ENCODE peak calls at places on chromosomes 1 and 21, in seven cellular contexts. One of them, this sample, is unnamed.

GRCh38 chr1:89149976-89150375 is 24.1 kb upstream of the GBP2 start:
- DNase-seq in GM23248: no peak
- DNase-seq in mammary epithelial cell: no peak
- DNase-seq in IMR-90: no peak
- DNase-seq in dorsolateral prefrontal cortex: no peak
- DNase-seq in ascending aorta: no peak
- DNase-seq in brain microvascular endothelial cell: no peak
- DNase-seq in this sample: no peak

GRCh38 chr1:20086800-20087199 is 16.8 kb downstream of the PLA2G5 start:
- DNase-seq in GM23248: no peak
- DNase-seq in IMR-90: no peak
- DNase-seq in brain microvascular endothelial cell: no peak
- DNase-seq in ascending aorta: no peak
- DNase-seq in dorsolateral prefrontal cortex: no peak
- DNase-seq in mammary epithelial cell: no peak
- DNase-seq in this sample: no peak

GRCh38 chr1:11109361-11109760 is 9.7 kb upstream of the EXOSC10 start:
- DNase-seq in mammary epithelial cell: no peak
- DNase-seq in ascending aorta: no peak
- DNase-seq in IMR-90: no peak
- DNase-seq in dorsolateral prefrontal cortex: no peak
- DNase-seq in GM23248: no peak
- DNase-seq in brain microvascular endothelial cell: no peak
- DNase-seq in this sample: no peak

GRCh38 chr1:116352349-116352813 is 20.7 kb upstream of the ATP1A1 start:
- DNase-seq in mammary epithelial cell: peak; percentile 32
- DNase-seq in dorsolateral prefrontal cortex: no peak
- DNase-seq in brain microvascular endothelial cell: no peak
- DNase-seq in ascending aorta: no peak
- DNase-seq in IMR-90: no peak
- DNase-seq in GM23248: no peak
- DNase-seq in this sample: no peak

GRCh38 chr1:95146637-95147036 is 29.5 kb downstream of the TLCD4 start:
- DNase-seq in IMR-90: no peak
- DNase-seq in ascending aorta: no peak
- DNase-seq in GM23248: no peak
- DNase-seq in mammary epithelial cell: no peak
- DNase-seq in dorsolateral prefrontal cortex: no peak
- DNase-seq in brain microvascular endothelial cell: no peak
- DNase-seq in this sample: no peak

GRCh38 chr1:161192476-161193465 is 6.1 kb downstream of the ADAMTS4 start:
- DNase-seq in GM23248: peak; percentile 88
- DNase-seq in brain microvascular endothelial cell: peak; percentile 63
- DNase-seq in IMR-90: peak; percentile 65
- DNase-seq in dorsolateral prefrontal cortex: peak; percentile 75
- DNase-seq in ascending aorta: no peak
- DNase-seq in mammary epithelial cell: peak; percentile 48
- DNase-seq in this sample: peak; percentile 50

GRCh38 chr1:5745776-5746610 is 246.2 kb downstream of the NPHP4 start:
- DNase-seq in brain microvascular endothelial cell: peak; percentile 42
- DNase-seq in IMR-90: peak; percentile 13
- DNase-seq in ascending aorta: no peak
- DNase-seq in GM23248: peak; percentile 73
- DNase-seq in mammary epithelial cell: peak; percentile 47
- DNase-seq in dorsolateral prefrontal cortex: peak; percentile 85
- DNase-seq in this sample: peak; percentile 59

GRCh38 chr1:245261786-245262185 is 107.0 kb downstream of the KIF26B start:
- DNase-seq in ascending aorta: no peak
- DNase-seq in mammary epithelial cell: no peak
- DNase-seq in IMR-90: no peak
- DNase-seq in dorsolateral prefrontal cortex: no peak
- DNase-seq in GM23248: no peak
- DNase-seq in brain microvascular endothelial cell: no peak
- DNase-seq in this sample: no peak

GRCh38 chr1:110672001-110672752 is 2.6 kb downstream of the KCNA3 start:
- DNase-seq in brain microvascular endothelial cell: no peak
- DNase-seq in mammary epithelial cell: no peak
- DNase-seq in IMR-90: peak; percentile 39
- DNase-seq in ascending aorta: no peak
- DNase-seq in GM23248: peak; percentile 39
- DNase-seq in dorsolateral prefrontal cortex: no peak
- DNase-seq in this sample: no peak

GRCh38 chr1:29264773-29265389 is 28.6 kb downstream of the PTPRU start:
- DNase-seq in ascending aorta: no peak
- DNase-seq in dorsolateral prefrontal cortex: no peak
- DNase-seq in IMR-90: peak; percentile 84
- DNase-seq in mammary epithelial cell: peak; percentile 70
- DNase-seq in brain microvascular endothelial cell: peak; percentile 74
- DNase-seq in GM23248: peak; percentile 85
- DNase-seq in this sample: no peak

GRCh38 chr1:14662116-14662515 is 63.6 kb downstream of the KAZN start:
- DNase-seq in ascending aorta: no peak
- DNase-seq in GM23248: no peak
- DNase-seq in mammary epithelial cell: no peak
- DNase-seq in IMR-90: no peak
- DNase-seq in dorsolateral prefrontal cortex: no peak
- DNase-seq in brain microvascular endothelial cell: no peak
- DNase-seq in this sample: no peak

GRCh38 chr1:14516974-14517812 is 81.3 kb upstream of the KAZN start:
- DNase-seq in dorsolateral prefrontal cortex: no peak
- DNase-seq in mammary epithelial cell: peak; percentile 78
- DNase-seq in ascending aorta: no peak
- DNase-seq in GM23248: peak; percentile 97
- DNase-seq in IMR-90: peak; percentile 92
- DNase-seq in brain microvascular endothelial cell: no peak
- DNase-seq in this sample: peak; percentile 87

GRCh38 chr1:182641561-182641960 is 37.4 kb upstream of the RGS16 start:
- DNase-seq in mammary epithelial cell: no peak
- DNase-seq in IMR-90: no peak
- DNase-seq in dorsolateral prefrontal cortex: no peak
- DNase-seq in ascending aorta: no peak
- DNase-seq in GM23248: no peak
- DNase-seq in brain microvascular endothelial cell: no peak
- DNase-seq in this sample: no peak

GRCh38 chr1:12406218-12407021 is 176.6 kb downstream of the VPS13D start:
- DNase-seq in mammary epithelial cell: no peak
- DNase-seq in ascending aorta: no peak
- DNase-seq in GM23248: peak; percentile 45
- DNase-seq in dorsolateral prefrontal cortex: no peak
- DNase-seq in brain microvascular endothelial cell: peak; percentile 52
- DNase-seq in IMR-90: peak; percentile 28
- DNase-seq in this sample: no peak

GRCh38 chr21:24583473-24583872 is 1023.8 kb downstream of the MRPL39 start:
- DNase-seq in IMR-90: no peak
- DNase-seq in GM23248: no peak
- DNase-seq in ascending aorta: no peak
- DNase-seq in dorsolateral prefrontal cortex: no peak
- DNase-seq in mammary epithelial cell: no peak
- DNase-seq in brain microvascular endothelial cell: no peak
- DNase-seq in this sample: no peak

GRCh38 chr1:150389650-150390049 is 25.7 kb downstream of the RPRD2 start:
- DNase-seq in GM23248: peak; percentile 13
- DNase-seq in brain microvascular endothelial cell: no peak
- DNase-seq in IMR-90: peak; percentile 7
- DNase-seq in dorsolateral prefrontal cortex: no peak
- DNase-seq in mammary epithelial cell: no peak
- DNase-seq in ascending aorta: no peak
- DNase-seq in this sample: no peak

GRCh38 chr1:24857528-24858133 is 72.4 kb downstream of the RUNX3 start:
- DNase-seq in mammary epithelial cell: no peak
- DNase-seq in GM23248: peak; percentile 55
- DNase-seq in dorsolateral prefrontal cortex: no peak
- DNase-seq in IMR-90: no peak
- DNase-seq in brain microvascular endothelial cell: no peak
- DNase-seq in ascending aorta: no peak
- DNase-seq in this sample: no peak

GRCh38 chr21:25895565-25896205 is 160.9 kb downstream of the GABPA start:
- DNase-seq in dorsolateral prefrontal cortex: no peak
- DNase-seq in ascending aorta: no peak
- DNase-seq in IMR-90: peak; percentile 45
- DNase-seq in mammary epithelial cell: peak; percentile 21
- DNase-seq in GM23248: peak; percentile 79
- DNase-seq in brain microvascular endothelial cell: no peak
- DNase-seq in this sample: no peak

GRCh38 chr1:233364695-233365539 is 37.4 kb downstream of the MAP3K21 start:
- DNase-seq in dorsolateral prefrontal cortex: no peak
- DNase-seq in mammary epithelial cell: no peak
- DNase-seq in GM23248: peak; percentile 47
- DNase-seq in brain microvascular endothelial cell: no peak
- DNase-seq in IMR-90: peak; percentile 23
- DNase-seq in ascending aorta: no peak
- DNase-seq in this sample: no peak

GRCh38 chr1:185244015-185244747 is 72.9 kb downstream of the IVNS1ABP start:
- DNase-seq in dorsolateral prefrontal cortex: no peak
- DNase-seq in IMR-90: peak; percentile 94
- DNase-seq in mammary epithelial cell: peak; percentile 85
- DNase-seq in ascending aorta: no peak
- DNase-seq in GM23248: peak; percentile 85
- DNase-seq in brain microvascular endothelial cell: peak; percentile 93
- DNase-seq in this sample: peak; percentile 86

GRCh38 chr1:234213576-234214128 is 159.6 kb upstream of the COA6 start:
- DNase-seq in ascending aorta: no peak
- DNase-seq in mammary epithelial cell: no peak
- DNase-seq in brain microvascular endothelial cell: no peak
- DNase-seq in dorsolateral prefrontal cortex: no peak
- DNase-seq in GM23248: peak; percentile 28
- DNase-seq in IMR-90: no peak
- DNase-seq in this sample: no peak

GRCh38 chr21:36813071-36813470 is 114.2 kb downstream of the SIM2 start:
- DNase-seq in GM23248: peak; percentile 45
- DNase-seq in IMR-90: no peak
- DNase-seq in brain microvascular endothelial cell: no peak
- DNase-seq in dorsolateral prefrontal cortex: no peak
- DNase-seq in ascending aorta: no peak
- DNase-seq in mammary epithelial cell: no peak
- DNase-seq in this sample: no peak

GRCh38 chr21:31444061-31444460 is 100.0 kb upstream of the TIAM1 start:
- DNase-seq in mammary epithelial cell: no peak
- DNase-seq in dorsolateral prefrontal cortex: no peak
- DNase-seq in brain microvascular endothelial cell: no peak
- DNase-seq in IMR-90: peak; percentile 4
- DNase-seq in GM23248: peak; percentile 83
- DNase-seq in ascending aorta: no peak
- DNase-seq in this sample: no peak

GRCh38 chr1:115643219-115643618 is 1.4 kb downstream of the VANGL1 start:
- DNase-seq in IMR-90: no peak
- DNase-seq in GM23248: no peak
- DNase-seq in ascending aorta: no peak
- DNase-seq in brain microvascular endothelial cell: no peak
- DNase-seq in mammary epithelial cell: no peak
- DNase-seq in dorsolateral prefrontal cortex: no peak
- DNase-seq in this sample: no peak

DNA sequence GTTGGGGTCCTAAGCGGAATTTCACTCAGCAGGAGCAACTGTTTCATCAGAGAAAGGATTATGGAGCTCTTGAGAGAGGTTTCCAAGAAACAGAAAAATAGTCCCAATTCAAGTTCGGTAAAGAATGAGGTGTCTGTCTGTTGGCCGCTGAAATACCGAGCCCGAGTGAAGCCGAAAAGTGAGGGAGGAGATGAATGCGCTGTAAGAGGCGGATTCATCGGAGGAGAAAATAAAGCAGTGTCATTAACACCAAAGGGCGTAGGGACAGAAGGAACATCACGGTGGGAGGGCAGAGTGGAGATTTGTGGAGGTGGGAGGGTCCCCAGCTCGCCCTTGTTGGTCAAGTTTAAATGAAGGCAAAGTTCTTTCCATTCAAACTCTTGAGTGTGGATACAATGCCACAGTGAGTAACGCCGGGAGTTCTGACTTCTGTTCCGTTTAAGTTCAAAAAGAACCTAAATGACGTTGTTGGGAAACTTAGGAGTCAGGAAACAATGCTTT is 15.7 kb upstream of the SLC45A1 start:
- DNase-seq in IMR-90: no peak
- DNase-seq in brain microvascular endothelial cell: no peak
- DNase-seq in dorsolateral prefrontal cortex: no peak
- DNase-seq in ascending aorta: no peak
- DNase-seq in GM23248: no peak
- DNase-seq in mammary epithelial cell: no peak
- DNase-seq in this sample: no peak
- H3K4me3 ChIP-seq in IMR-90: no peak overlapping the region
- H3K4me3 ChIP-seq in brain microvascular endothelial cell: peak overlapping the region; percentile 29
- H3K4me3 ChIP-seq in dorsolateral prefrontal cortex: peak overlapping the region; percentile 1
- H3K4me3 ChIP-seq in ascending aorta: no peak overlapping the region
- H3K4me3 ChIP-seq in GM23248: no peak overlapping the region
- H3K4me3 ChIP-seq in mammary epithelial cell: no peak overlapping the region
- H3K4me3 ChIP-seq in this sample: no peak overlapping the region

GRCh38 chr1:2939041-2939552 is 82.2 kb upstream of the ACTRT2 start:
- DNase-seq in mammary epithelial cell: no peak
- DNase-seq in dorsolateral prefrontal cortex: no peak
- DNase-seq in GM23248: no peak
- DNase-seq in ascending aorta: no peak
- DNase-seq in IMR-90: no peak
- DNase-seq in brain microvascular endothelial cell: no peak
- DNase-seq in this sample: no peak

GRCh38 chr1:2940178-2940577 is 81.1 kb upstream of the ACTRT2 start:
- DNase-seq in mammary epithelial cell: no peak
- DNase-seq in ascending aorta: no peak
- DNase-seq in GM23248: no peak
- DNase-seq in IMR-90: no peak
- DNase-seq in dorsolateral prefrontal cortex: no peak
- DNase-seq in brain microvascular endothelial cell: no peak
- DNase-seq in this sample: no peak

GRCh38 chr1:2941907-2942306 is 79.4 kb upstream of the ACTRT2 start:
- DNase-seq in ascending aorta: no peak
- DNase-seq in IMR-90: no peak
- DNase-seq in GM23248: no peak
- DNase-seq in mammary epithelial cell: no peak
- DNase-seq in dorsolateral prefrontal cortex: peak; percentile 22
- DNase-seq in brain microvascular endothelial cell: no peak
- DNase-seq in this sample: no peak

GRCh38 chr1:2942410-2942809 is 78.9 kb upstream of the ACTRT2 start:
- DNase-seq in GM23248: no peak
- DNase-seq in dorsolateral prefrontal cortex: peak; percentile 24
- DNase-seq in brain microvascular endothelial cell: no peak
- DNase-seq in ascending aorta: no peak
- DNase-seq in IMR-90: no peak
- DNase-seq in mammary epithelial cell: no peak
- DNase-seq in this sample: no peak

GRCh38 chr1:2941040-2941439 is 80.2 kb upstream of the ACTRT2 start:
- DNase-seq in GM23248: no peak
- DNase-seq in IMR-90: no peak
- DNase-seq in dorsolateral prefrontal cortex: no peak
- DNase-seq in ascending aorta: no peak
- DNase-seq in brain microvascular endothelial cell: no peak
- DNase-seq in mammary epithelial cell: no peak
- DNase-seq in this sample: no peak
- H3K27me3 ChIP-seq in GM23248: no peaks in the 10 kb centered on the region
- H3K27me3 ChIP-seq in IMR-90: no peaks in the 10 kb centered on the region
- H3K27me3 ChIP-seq in dorsolateral prefrontal cortex: no peaks in the 10 kb centered on the region
- H3K27me3 ChIP-seq in ascending aorta: no peaks in the 10 kb centered on the region
- H3K27me3 ChIP-seq in brain microvascular endothelial cell: no peaks in the 10 kb centered on the region
- H3K27me3 ChIP-seq in mammary epithelial cell: no peaks in the 10 kb centered on the region
- H3K27me3 ChIP-seq in this sample: no peaks in the 10 kb centered on the region

GRCh38 chr21:45456014-45456835 is 51.3 kb downstream of the COL18A1 start:
- DNase-seq in GM23248: no peak
- DNase-seq in dorsolateral prefrontal cortex: no peak
- DNase-seq in IMR-90: no peak
- DNase-seq in mammary epithelial cell: no peak
- DNase-seq in ascending aorta: no peak
- DNase-seq in brain microvascular endothelial cell: no peak
- DNase-seq in this sample: no peak
- H3K4me3 ChIP-seq in GM23248: no peak overlapping the region
- H3K4me3 ChIP-seq in dorsolateral prefrontal cortex: peak overlapping the region; percentile 51
- H3K4me3 ChIP-seq in IMR-90: no peak overlapping the region
- H3K4me3 ChIP-seq in mammary epithelial cell: no peak overlapping the region
- H3K4me3 ChIP-seq in ascending aorta: peak overlapping the region; percentile 53
- H3K4me3 ChIP-seq in brain microvascular endothelial cell: no peak overlapping the region
- H3K4me3 ChIP-seq in this sample: no peak overlapping the region

GRCh38 chr1:201283836-201284553 is 689 bp downstream of the PKP1 start:
- DNase-seq in ascending aorta: no peak
- DNase-seq in mammary epithelial cell: peak; percentile 52
- DNase-seq in GM23248: no peak
- DNase-seq in IMR-90: no peak
- DNase-seq in brain microvascular endothelial cell: no peak
- DNase-seq in dorsolateral prefrontal cortex: no peak
- DNase-seq in this sample: no peak
- H3K27me3 ChIP-seq in ascending aorta: peaks cover 8% of the 10 kb centered on the region
- H3K27me3 ChIP-seq in mammary epithelial cell: no peaks in the 10 kb centered on the region
- H3K27me3 ChIP-seq in GM23248: peaks cover 13% of the 10 kb centered on the region
- H3K27me3 ChIP-seq in IMR-90: peaks cover 78% of the 10 kb centered on the region
- H3K27me3 ChIP-seq in brain microvascular endothelial cell: peaks cover 18% of the 10 kb centered on the region
- H3K27me3 ChIP-seq in dorsolateral prefrontal cortex: peaks cover 11% of the 10 kb centered on the region
- H3K27me3 ChIP-seq in this sample: no peaks in the 10 kb centered on the region